ENCODE peak calls at places on chromosomes 6 and 20, in ten cellular contexts. One of them, this sample, is unnamed.
A peak's percentile ranks its signal among the peaks of the same experiment; 100 is the strongest.

GRCh38 chr6:96795481-96795880 is 41.8 kb downstream of the GPR63 start:
- DNase-seq in colonic mucosa: no peak
- DNase-seq in HCT116: no peak
- DNase-seq in CD8-positive, alpha-beta T cell: no peak
- DNase-seq in fibroblast of pulmonary artery: no peak
- DNase-seq in CD4-positive, alpha-beta T cell: no peak
- DNase-seq in choroid plexus epithelial cell: no peak
- DNase-seq in HFFc6: no peak
- DNase-seq in neural progenitor cell: peak; percentile 54
- DNase-seq in ascending aorta: no peak
- DNase-seq in this sample: no peak

GRCh38 chr6:88574666-88575065 is 388.8 kb downstream of the RNGTT start:
- DNase-seq in HCT116: no peak
- DNase-seq in CD8-positive, alpha-beta T cell: no peak
- DNase-seq in HFFc6: no peak
- DNase-seq in choroid plexus epithelial cell: no peak
- DNase-seq in colonic mucosa: no peak
- DNase-seq in fibroblast of pulmonary artery: no peak
- DNase-seq in ascending aorta: no peak
- DNase-seq in neural progenitor cell: peak; percentile 84
- DNase-seq in CD4-positive, alpha-beta T cell: no peak
- DNase-seq in this sample: no peak

GRCh38 chr6:144566868-144567615 is 281.9 kb downstream of the UTRN start:
- DNase-seq in neural progenitor cell: no peak
- DNase-seq in fibroblast of pulmonary artery: no peak
- DNase-seq in CD4-positive, alpha-beta T cell: no peak
- DNase-seq in CD8-positive, alpha-beta T cell: no peak
- DNase-seq in HCT116: no peak
- DNase-seq in choroid plexus epithelial cell: peak; percentile 41
- DNase-seq in ascending aorta: no peak
- DNase-seq in HFFc6: no peak
- DNase-seq in colonic mucosa: no peak
- DNase-seq in this sample: no peak

GRCh38 chr20:46939031-46939430 is 44.4 kb downstream of the EYA2 start:
- DNase-seq in ascending aorta: no peak
- DNase-seq in neural progenitor cell: peak; percentile 36
- DNase-seq in fibroblast of pulmonary artery: peak; percentile 14
- DNase-seq in CD8-positive, alpha-beta T cell: no peak
- DNase-seq in choroid plexus epithelial cell: peak; percentile 33
- DNase-seq in HCT116: peak; percentile 55
- DNase-seq in colonic mucosa: no peak
- DNase-seq in HFFc6: peak; percentile 22
- DNase-seq in CD4-positive, alpha-beta T cell: no peak
- DNase-seq in this sample: no peak

GRCh38 chr6:170522565-170523183 is 30.4 kb downstream of the PSMB1 start:
- DNase-seq in HFFc6: no peak
- DNase-seq in fibroblast of pulmonary artery: peak; percentile 20
- DNase-seq in choroid plexus epithelial cell: peak; percentile 54
- DNase-seq in ascending aorta: no peak
- DNase-seq in CD4-positive, alpha-beta T cell: no peak
- DNase-seq in HCT116: peak; percentile 12
- DNase-seq in CD8-positive, alpha-beta T cell: no peak
- DNase-seq in colonic mucosa: no peak
- DNase-seq in neural progenitor cell: peak; percentile 81
- DNase-seq in this sample: no peak

GRCh38 chr20:45336530-45337366 is 11.5 kb downstream of the SDC4 start:
- DNase-seq in fibroblast of pulmonary artery: peak; percentile 71
- DNase-seq in CD8-positive, alpha-beta T cell: no peak
- DNase-seq in ascending aorta: peak; percentile 93
- DNase-seq in CD4-positive, alpha-beta T cell: no peak
- DNase-seq in colonic mucosa: peak; percentile 71
- DNase-seq in HCT116: no peak
- DNase-seq in neural progenitor cell: no peak
- DNase-seq in choroid plexus epithelial cell: peak; percentile 73
- DNase-seq in HFFc6: peak; percentile 98
- DNase-seq in this sample: peak; percentile 87

GRCh38 chr6:24152014-24152413 is 26.0 kb downstream of the NRSN1 start:
- DNase-seq in ascending aorta: no peak
- DNase-seq in HCT116: no peak
- DNase-seq in CD4-positive, alpha-beta T cell: no peak
- DNase-seq in neural progenitor cell: no peak
- DNase-seq in colonic mucosa: no peak
- DNase-seq in choroid plexus epithelial cell: no peak
- DNase-seq in CD8-positive, alpha-beta T cell: no peak
- DNase-seq in HFFc6: no peak
- DNase-seq in fibroblast of pulmonary artery: no peak
- DNase-seq in this sample: no peak

GRCh38 chr20:61950631-61951010 is 115.1 kb downstream of the TAF4 start:
- DNase-seq in HCT116: no peak
- DNase-seq in neural progenitor cell: no peak
- DNase-seq in HFFc6: no peak
- DNase-seq in ascending aorta: peak; percentile 39
- DNase-seq in CD8-positive, alpha-beta T cell: no peak
- DNase-seq in colonic mucosa: no peak
- DNase-seq in choroid plexus epithelial cell: no peak
- DNase-seq in CD4-positive, alpha-beta T cell: no peak
- DNase-seq in fibroblast of pulmonary artery: no peak
- DNase-seq in this sample: no peak

GRCh38 chr20:54172856-54173652 is 732 bp downstream of the CYP24A1 start:
- DNase-seq in choroid plexus epithelial cell: no peak
- DNase-seq in HFFc6: no peak
- DNase-seq in CD8-positive, alpha-beta T cell: no peak
- DNase-seq in ascending aorta: no peak
- DNase-seq in colonic mucosa: peak; percentile 31
- DNase-seq in HCT116: no peak
- DNase-seq in CD4-positive, alpha-beta T cell: no peak
- DNase-seq in fibroblast of pulmonary artery: no peak
- DNase-seq in neural progenitor cell: peak; percentile 73
- DNase-seq in this sample: no peak

GRCh38 chr6:42764883-42765653 is 16.8 kb upstream of the BICRAL start:
- DNase-seq in colonic mucosa: peak; percentile 27
- DNase-seq in fibroblast of pulmonary artery: peak; percentile 15
- DNase-seq in CD8-positive, alpha-beta T cell: no peak
- DNase-seq in ascending aorta: no peak
- DNase-seq in HCT116: no peak
- DNase-seq in neural progenitor cell: no peak
- DNase-seq in HFFc6: no peak
- DNase-seq in choroid plexus epithelial cell: no peak
- DNase-seq in CD4-positive, alpha-beta T cell: no peak
- DNase-seq in this sample: no peak

GRCh38 chr20:36628076-36628475 is 17.9 kb downstream of the SLA2 start:
- DNase-seq in colonic mucosa: no peak
- DNase-seq in fibroblast of pulmonary artery: no peak
- DNase-seq in CD4-positive, alpha-beta T cell: no peak
- DNase-seq in choroid plexus epithelial cell: peak; percentile 89
- DNase-seq in CD8-positive, alpha-beta T cell: no peak
- DNase-seq in neural progenitor cell: no peak
- DNase-seq in ascending aorta: no peak
- DNase-seq in HFFc6: no peak
- DNase-seq in HCT116: no peak
- DNase-seq in this sample: no peak

GRCh38 chr6:15481414-15481813 is 181.4 kb downstream of the DTNBP1 start:
- DNase-seq in neural progenitor cell: no peak
- DNase-seq in CD8-positive, alpha-beta T cell: no peak
- DNase-seq in CD4-positive, alpha-beta T cell: no peak
- DNase-seq in choroid plexus epithelial cell: no peak
- DNase-seq in colonic mucosa: no peak
- DNase-seq in fibroblast of pulmonary artery: no peak
- DNase-seq in HFFc6: no peak
- DNase-seq in ascending aorta: no peak
- DNase-seq in HCT116: no peak
- DNase-seq in this sample: no peak

GRCh38 chr20:35821807-35822242 is 50.0 kb downstream of the PHF20 start:
- DNase-seq in CD4-positive, alpha-beta T cell: no peak
- DNase-seq in neural progenitor cell: no peak
- DNase-seq in colonic mucosa: no peak
- DNase-seq in choroid plexus epithelial cell: peak; percentile 86
- DNase-seq in HCT116: no peak
- DNase-seq in fibroblast of pulmonary artery: peak; percentile 70
- DNase-seq in ascending aorta: no peak
- DNase-seq in HFFc6: peak; percentile 72
- DNase-seq in CD8-positive, alpha-beta T cell: no peak
- DNase-seq in this sample: no peak

GRCh38 chr6:2909718-2910117 is 6.6 kb upstream of the SERPINB9 start:
- DNase-seq in choroid plexus epithelial cell: peak; percentile 46
- DNase-seq in CD4-positive, alpha-beta T cell: no peak
- DNase-seq in CD8-positive, alpha-beta T cell: no peak
- DNase-seq in HCT116: no peak
- DNase-seq in HFFc6: no peak
- DNase-seq in ascending aorta: no peak
- DNase-seq in fibroblast of pulmonary artery: no peak
- DNase-seq in colonic mucosa: no peak
- DNase-seq in neural progenitor cell: no peak
- DNase-seq in this sample: no peak

GRCh38 chr20:25317351-25318075 is 69.6 kb downstream of the PYGB start:
- DNase-seq in CD4-positive, alpha-beta T cell: no peak
- DNase-seq in choroid plexus epithelial cell: no peak
- DNase-seq in HCT116: no peak
- DNase-seq in CD8-positive, alpha-beta T cell: no peak
- DNase-seq in HFFc6: no peak
- DNase-seq in neural progenitor cell: no peak
- DNase-seq in colonic mucosa: no peak
- DNase-seq in ascending aorta: peak; percentile 59
- DNase-seq in fibroblast of pulmonary artery: no peak
- DNase-seq in this sample: no peak

GRCh38 chr20:15375836-15376235 is 1038.4 kb upstream of the FLRT3 start:
- DNase-seq in HCT116: no peak
- DNase-seq in HFFc6: no peak
- DNase-seq in choroid plexus epithelial cell: no peak
- DNase-seq in colonic mucosa: no peak
- DNase-seq in CD8-positive, alpha-beta T cell: no peak
- DNase-seq in fibroblast of pulmonary artery: no peak
- DNase-seq in CD4-positive, alpha-beta T cell: no peak
- DNase-seq in neural progenitor cell: no peak
- DNase-seq in ascending aorta: no peak
- DNase-seq in this sample: no peak

GRCh38 chr20:15379897-15380296 is 1042.5 kb upstream of the FLRT3 start:
- DNase-seq in choroid plexus epithelial cell: no peak
- DNase-seq in HCT116: no peak
- DNase-seq in CD4-positive, alpha-beta T cell: no peak
- DNase-seq in colonic mucosa: no peak
- DNase-seq in CD8-positive, alpha-beta T cell: no peak
- DNase-seq in ascending aorta: no peak
- DNase-seq in HFFc6: no peak
- DNase-seq in neural progenitor cell: no peak
- DNase-seq in fibroblast of pulmonary artery: no peak
- DNase-seq in this sample: no peak

GRCh38 chr20:15380770-15381169 is 1043.4 kb upstream of the FLRT3 start:
- DNase-seq in neural progenitor cell: no peak
- DNase-seq in colonic mucosa: no peak
- DNase-seq in choroid plexus epithelial cell: no peak
- DNase-seq in CD4-positive, alpha-beta T cell: no peak
- DNase-seq in HCT116: no peak
- DNase-seq in CD8-positive, alpha-beta T cell: no peak
- DNase-seq in ascending aorta: no peak
- DNase-seq in HFFc6: no peak
- DNase-seq in fibroblast of pulmonary artery: no peak
- DNase-seq in this sample: no peak

DNA sequence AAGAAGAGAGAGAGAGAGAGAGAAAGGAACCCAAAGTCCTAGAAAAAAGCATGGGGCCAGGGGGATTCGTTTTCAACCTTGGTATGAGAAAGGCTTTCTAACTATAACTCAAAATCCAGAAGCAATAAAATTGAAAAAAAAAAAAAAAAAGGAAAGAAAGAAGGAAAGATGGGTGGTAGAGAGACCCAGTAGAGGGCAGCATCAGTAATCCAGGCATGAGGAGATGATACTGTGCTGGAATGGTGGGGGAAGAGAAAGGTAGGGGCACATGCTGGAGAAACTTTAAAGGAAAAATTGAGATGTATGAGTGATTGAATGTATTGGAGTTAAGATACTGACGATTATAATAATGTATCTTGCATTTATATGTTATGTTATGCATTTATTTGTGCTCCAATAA is 1040.7 kb upstream of the FLRT3 start:
- DNase-seq in CD8-positive, alpha-beta T cell: no peak
- DNase-seq in HCT116: no peak
- DNase-seq in fibroblast of pulmonary artery: no peak
- DNase-seq in neural progenitor cell: no peak
- DNase-seq in HFFc6: no peak
- DNase-seq in choroid plexus epithelial cell: peak; percentile 2
- DNase-seq in CD4-positive, alpha-beta T cell: no peak
- DNase-seq in colonic mucosa: no peak
- DNase-seq in ascending aorta: no peak
- DNase-seq in this sample: no peak
- TF ChIP-seq CTCF in CD8-positive, alpha-beta T cell: no peak
- TF ChIP-seq CTCF in HCT116: no peak
- TF ChIP-seq CTCF in fibroblast of pulmonary artery: no peak
- TF ChIP-seq CTCF in neural progenitor cell: peak; percentile 39
- TF ChIP-seq CTCF in HFFc6: no peak
- TF ChIP-seq CTCF in choroid plexus epithelial cell: peak; percentile 41
- TF ChIP-seq CTCF in CD4-positive, alpha-beta T cell: no peak
- TF ChIP-seq CTCF in colonic mucosa: no peak
- TF ChIP-seq CTCF in ascending aorta: no peak
- TF ChIP-seq CTCF in this sample: no peak

GRCh38 chr6:130994319-130995097 is 68.5 kb downstream of the EPB41L2 start:
- DNase-seq in neural progenitor cell: no peak
- DNase-seq in HCT116: no peak
- DNase-seq in ascending aorta: no peak
- DNase-seq in HFFc6: no peak
- DNase-seq in fibroblast of pulmonary artery: no peak
- DNase-seq in CD8-positive, alpha-beta T cell: no peak
- DNase-seq in choroid plexus epithelial cell: no peak
- DNase-seq in colonic mucosa: no peak
- DNase-seq in CD4-positive, alpha-beta T cell: no peak
- DNase-seq in this sample: no peak
- TF ChIP-seq CTCF in neural progenitor cell: no peak
- TF ChIP-seq CTCF in HCT116: no peak
- TF ChIP-seq CTCF in ascending aorta: no peak
- TF ChIP-seq CTCF in HFFc6: no peak
- TF ChIP-seq CTCF in fibroblast of pulmonary artery: no peak
- TF ChIP-seq CTCF in CD8-positive, alpha-beta T cell: no peak
- TF ChIP-seq CTCF in choroid plexus epithelial cell: no peak
- TF ChIP-seq CTCF in colonic mucosa: no peak
- TF ChIP-seq CTCF in CD4-positive, alpha-beta T cell: no peak
- TF ChIP-seq CTCF in this sample: no peak

GRCh38 chr20:51385941-51386530 is 156.5 kb downstream of the NFATC2 start:
- DNase-seq in ascending aorta: no peak
- DNase-seq in HFFc6: peak; percentile 25
- DNase-seq in fibroblast of pulmonary artery: peak; percentile 63
- DNase-seq in choroid plexus epithelial cell: peak; percentile 72
- DNase-seq in HCT116: peak; percentile 24
- DNase-seq in neural progenitor cell: peak; percentile 66
- DNase-seq in CD8-positive, alpha-beta T cell: no peak
- DNase-seq in CD4-positive, alpha-beta T cell: peak; percentile 19
- DNase-seq in colonic mucosa: no peak
- DNase-seq in this sample: peak; percentile 39
- TF ChIP-seq CTCF in ascending aorta: peak; percentile 58
- TF ChIP-seq CTCF in HFFc6: peak; percentile 80
- TF ChIP-seq CTCF in fibroblast of pulmonary artery: peak; percentile 78
- TF ChIP-seq CTCF in choroid plexus epithelial cell: peak; percentile 88
- TF ChIP-seq CTCF in HCT116: peak; percentile 72
- TF ChIP-seq CTCF in neural progenitor cell: peak; percentile 68
- TF ChIP-seq CTCF in CD8-positive, alpha-beta T cell: peak; percentile 48
- TF ChIP-seq CTCF in CD4-positive, alpha-beta T cell: peak; percentile 57
- TF ChIP-seq CTCF in colonic mucosa: peak; percentile 27
- TF ChIP-seq CTCF in this sample: peak; percentile 81

DNA sequence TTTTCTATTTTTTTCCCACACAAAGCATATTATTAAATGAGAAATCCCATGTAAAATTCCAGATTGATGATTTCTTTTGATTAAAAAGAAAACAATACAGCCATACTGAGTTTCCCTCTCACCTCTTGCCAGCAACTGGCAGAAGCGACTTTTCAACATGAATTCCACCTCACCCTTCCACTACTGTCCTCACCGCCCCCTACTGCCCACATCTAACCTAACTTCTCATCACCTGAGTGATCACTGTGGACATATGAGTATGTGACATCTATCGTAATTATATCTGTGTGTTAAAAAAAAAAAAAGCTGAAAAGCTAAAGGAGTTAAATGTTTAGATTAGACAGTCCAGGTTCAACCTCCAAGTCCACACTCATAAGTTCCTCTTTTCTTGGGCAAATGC is 528.6 kb downstream of the PRKN start:
- DNase-seq in ascending aorta: no peak
- DNase-seq in choroid plexus epithelial cell: peak; percentile 17
- DNase-seq in fibroblast of pulmonary artery: no peak
- DNase-seq in HFFc6: no peak
- DNase-seq in CD4-positive, alpha-beta T cell: no peak
- DNase-seq in CD8-positive, alpha-beta T cell: no peak
- DNase-seq in colonic mucosa: no peak
- DNase-seq in neural progenitor cell: peak; percentile 20
- DNase-seq in HCT116: no peak
- DNase-seq in this sample: no peak
- TF ChIP-seq CTCF in ascending aorta: no peak
- TF ChIP-seq CTCF in choroid plexus epithelial cell: peak; percentile 43
- TF ChIP-seq CTCF in fibroblast of pulmonary artery: no peak
- TF ChIP-seq CTCF in HFFc6: no peak
- TF ChIP-seq CTCF in CD4-positive, alpha-beta T cell: no peak
- TF ChIP-seq CTCF in CD8-positive, alpha-beta T cell: no peak
- TF ChIP-seq CTCF in colonic mucosa: no peak
- TF ChIP-seq CTCF in neural progenitor cell: peak; percentile 38
- TF ChIP-seq CTCF in HCT116: peak; percentile 27
- TF ChIP-seq CTCF in this sample: peak; percentile 10